ENCODE peak calls at places on chromosome 15, in nine cellular contexts. E is CD8-positive, alpha-beta memory T cell; O is dorsolateral prefrontal cortex; L is SJSA1; G is fibroblast of villous mesenchyme; T is esophagus muscularis mucosa; S is Peyer's patch; N is body of pancreas; W is T-helper 2 cell treated with Interferon-gamma antibody and Interleukin-4, amounts not matched to agents 5 μg/mL and 100 μg/mL, for 36 hours. A is an unnamed sample.

GRCh38 chr15:39248204-39248603 is 332.7 kb upstream of the THBS1 start:
- DNase-seq in E (no peak), O (no peak), L (peak), G (peak), T (no peak), S (no peak), N (peak), W (no peak), A (no peak)

GRCh38 chr15:57376695-57377477 is 581 bp downstream of the CGNL1 start:
- DNase-seq in E (no peak), O (no peak), L (no peak), G (no peak), T (no peak), S (no peak), N (peak), W (no peak), A (no peak)

GRCh38 chr15:77094397-77095030 is 23.6 kb upstream of the TSPAN3 start:
- DNase-seq in E (no peak), O (no peak), L (peak), G (no peak), T (no peak), S (no peak), N (no peak), W (no peak), A (no peak)

GRCh38 chr15:53903129-53903528 is 75.1 kb upstream of the UNC13C start:
- DNase-seq in E (no peak), O (no peak), L (no peak), G (no peak), T (no peak), S (no peak), N (no peak), W (no peak), A (no peak)

GRCh38 chr15:38226867-38227266 is 25.8 kb upstream of the SPRED1 start:
- DNase-seq in E (no peak), O (peak), L (peak), G (peak), T (no peak), S (no peak), N (peak), W (no peak), A (no peak)

GRCh38 chr15:72179950-72180581 is 17.5 kb downstream of the GRAMD2A start:
- DNase-seq in E (no peak), O (peak), L (no peak), G (no peak), T (no peak), S (no peak), N (no peak), W (no peak), A (no peak)

GRCh38 chr15:69786136-69786701 is 311.5 kb downstream of the TLE3 start:
- DNase-seq in E (no peak), O (no peak), L (no peak), G (no peak), T (peak), S (no peak), N (no peak), W (no peak), A (no peak)

GRCh38 chr15:64857421-64857820 is 15.7 kb downstream of the PLEKHO2 start:
- DNase-seq in E (no peak), O (no peak), L (peak), G (peak), T (no peak), S (no peak), N (no peak), W (no peak), A (no peak)

GRCh38 chr15:63075072-63075995 is 32.8 kb downstream of the TPM1 start:
- DNase-seq in E (no peak), O (no peak), L (no peak), G (peak), T (no peak), S (no peak), N (no peak), W (no peak), A (no peak)

GRCh38 chr15:40594429-40594836 is 384 bp downstream of the KNL1 start:
- DNase-seq in E (no peak), O (no peak), L (peak), G (peak), T (peak), S (peak), N (peak), W (no peak), A (peak)

A was measured in activated gamma-delta T cell treated with Interleukin-2 at 50 U/mL for 16 hours.